ENCODE peak calls at places on chromosomes 7 and 10, in six cellular contexts. G is OCI-LY7; J is foreskin keratinocyte; O is activated CD8-positive, alpha-beta T cell treated with anti-CD3 and anti-CD28 coated beads for 36 hours; L is AG04450; K is fibroblast of mammary gland. U is an unnamed sample.

GRCh38 chr10:124357583-124357930 is 61.2 kb downstream of the OAT start:
- DNase-seq in L (no peak), K (no peak), G (no peak), J (no peak), O (no peak), U (no peak)

GRCh38 chr7:133932591-133932990 is 194.5 kb upstream of the LRGUK start:
- DNase-seq in J (no peak), L (no peak), K (no peak), O (no peak), G (no peak), U (no peak)

GRCh38 chr7:389911-390601 is 100.1 kb downstream of the FOXL3 start:
- DNase-seq in L (no peak), J (no peak), G (no peak), K (no peak), O (no peak), U (no peak)

GRCh38 chr10:21265622-21266021 is 259.9 kb downstream of the SKIDA1 start:
- DNase-seq in K (peak; percentile 78), G (no peak), O (no peak), L (no peak), J (peak; percentile 32), U (no peak)

GRCh38 chr7:121041516-121042148 is 53.1 kb downstream of the CPED1 start:
- DNase-seq in L (no peak), G (no peak), K (peak; percentile 37), J (no peak), O (no peak), U (no peak)

GRCh38 chr10:128211953-128212727 is 85.9 kb upstream of the MKI67 start:
- DNase-seq in L (peak; percentile 2), G (peak; percentile 82), K (peak; percentile 48), J (peak; percentile 54), O (peak; percentile 88), U (peak; percentile 93)

GRCh38 chr10:46558411-46559185 is 2.1 kb upstream of the GPRIN2 start:
- DNase-seq in J (no peak), G (no peak), L (no peak), O (no peak), K (no peak), U (no peak)

GRCh38 chr7:2037301-2037804 is 195.4 kb downstream of the MAD1L1 start:
- DNase-seq in G (no peak), O (peak; percentile 81), L (no peak), K (no peak), J (no peak), U (no peak)

GRCh38 chr7:130022115-130022514 is 29.1 kb downstream of the ZC3HC1 start:
- DNase-seq in G (no peak), L (no peak), K (no peak), J (no peak), O (no peak), U (no peak)

GRCh38 chr7:39073432-39073831 is 95.7 kb downstream of the POU6F2 start:
- DNase-seq in O (no peak), J (no peak), L (no peak), K (no peak), G (no peak), U (no peak)

GRCh38 chr10:92574545-92575377 is 868 bp upstream of the IDE start:
- DNase-seq in O (no peak), L (no peak), J (peak; percentile 59), G (peak; percentile 55), K (peak; percentile 43), U (peak; percentile 46)

GRCh38 chr10:8321990-8322389 is 267.5 kb downstream of the GATA3 start:
- DNase-seq in O (no peak), K (no peak), G (no peak), J (no peak), L (no peak), U (no peak)

GRCh38 chr7:107980171-107980570 is 22.8 kb downstream of the LAMB1 start:
- DNase-seq in K (no peak), L (no peak), O (no peak), G (no peak), J (no peak), U (no peak)

GRCh38 chr7:30694218-30694745 is 12.0 kb upstream of the CRHR2 start:
- DNase-seq in G (no peak), J (no peak), L (no peak), K (no peak), O (no peak), U (no peak)

GRCh38 chr10:128011059-128011979 is 104.4 kb downstream of the PTPRE start:
- DNase-seq in J (no peak), K (peak; percentile 57), L (peak; percentile 16), G (peak; percentile 79), O (peak; percentile 86), U (peak; percentile 92)

GRCh38 chr7:131249003-131249402 is 78.7 kb upstream of the MKLN1 start:
- DNase-seq in O (no peak), L (peak; percentile 92), K (peak; percentile 98), J (peak; percentile 90), G (no peak), U (no peak)

GRCh38 chr10:75202321-75203096 is 8.1 kb upstream of the VDAC2 start:
- DNase-seq in L (no peak), O (no peak), G (no peak), J (peak; percentile 32), K (peak; percentile 72), U (no peak)

GRCh38 chr7:98232799-98233198 is 19.2 kb downstream of the TECPR1 start:
- DNase-seq in K (no peak), L (no peak), J (no peak), G (no peak), O (no peak), U (no peak)

GRCh38 chr10:127873901-127874470 is 18.8 kb downstream of the CLRN3 start:
- DNase-seq in J (no peak), G (no peak), O (no peak), K (no peak), L (no peak), U (no peak)

GRCh38 chr7:99375070-99375807 is 709 bp downstream of the ARPC1B start:
- DNase-seq in J (peak; percentile 75), O (peak; percentile 73), G (peak; percentile 72), K (peak; percentile 65), L (no peak), U (peak; percentile 81)

GRCh38 chr10:72009430-72010081 is 45.4 kb downstream of the CHST3 start:
- DNase-seq in J (peak; percentile 96), G (no peak), K (peak; percentile 98), L (peak; percentile 85), O (no peak), U (no peak)

GRCh38 chr10:43231523-43232078 is 35.3 kb downstream of the RASGEF1A start:
- DNase-seq in G (peak; percentile 78), L (no peak), J (no peak), O (peak; percentile 45), K (no peak), U (no peak)

GRCh38 chr7:138465046-138465445 is 5.0 kb downstream of the TRIM24 start:
- DNase-seq in L (no peak), O (no peak), J (no peak), K (no peak), G (no peak), U (no peak)

GRCh38 chr10:107966817-107967216 is 802.3 kb upstream of the SORCS1 start:
- DNase-seq in G (no peak), K (peak; percentile 51), J (peak; percentile 9), L (no peak), O (no peak), U (no peak)

GRCh38 chr7:44282601-44283171 is 42.7 kb downstream of the CAMK2B start:
- DNase-seq in G (no peak), O (no peak), K (no peak), J (no peak), L (no peak), U (no peak)

GRCh38 chr7:123011766-123012369 is 16.4 kb upstream of the TAS2R16 start:
- DNase-seq in J (no peak), K (no peak), O (no peak), L (no peak), G (no peak), U (no peak)

GRCh38 chr7:96224682-96225081 is 97.2 kb downstream of the SLC25A13 start:
- DNase-seq in L (no peak), G (no peak), K (peak; percentile 25), O (peak; percentile 33), J (no peak), U (peak; percentile 19)

GRCh38 chr7:39240864-39241263 is 263.2 kb downstream of the POU6F2 start:
- DNase-seq in K (no peak), O (no peak), G (no peak), L (no peak), J (no peak), U (no peak)

GRCh38 chr7:106597751-106598619 is 63.0 kb downstream of the CCDC71L start:
- DNase-seq in J (no peak), G (no peak), K (no peak), L (no peak), O (no peak), U (no peak)
- TF ChIP-seq CTCF in J (no peak), G (no peak), K (no peak), L (no peak), O (no peak), U (no peak)

GRCh38 chr7:132654150-132654549 is 77.9 kb upstream of the PLXNA4 start:
- DNase-seq in J (no peak), K (no peak), G (peak; percentile 62), O (peak; percentile 33), L (no peak), U (peak; percentile 59)
- TF ChIP-seq CTCF in J (peak; percentile 29), K (peak; percentile 44), G (peak; percentile 67), O (peak; percentile 35), L (peak; percentile 35), U (peak; percentile 31)

GRCh38 chr7:116524609-116525297 is at the start of gene CAV1:
- DNase-seq in G (no peak), O (peak; percentile 61), K (peak; percentile 96), L (peak; percentile 81), J (peak; percentile 98), U (peak; percentile 42)
- TF ChIP-seq CTCF in G (no peak), O (no peak), K (peak; percentile 34), L (peak; percentile 23), J (peak; percentile 70), U (no peak)

DNA sequence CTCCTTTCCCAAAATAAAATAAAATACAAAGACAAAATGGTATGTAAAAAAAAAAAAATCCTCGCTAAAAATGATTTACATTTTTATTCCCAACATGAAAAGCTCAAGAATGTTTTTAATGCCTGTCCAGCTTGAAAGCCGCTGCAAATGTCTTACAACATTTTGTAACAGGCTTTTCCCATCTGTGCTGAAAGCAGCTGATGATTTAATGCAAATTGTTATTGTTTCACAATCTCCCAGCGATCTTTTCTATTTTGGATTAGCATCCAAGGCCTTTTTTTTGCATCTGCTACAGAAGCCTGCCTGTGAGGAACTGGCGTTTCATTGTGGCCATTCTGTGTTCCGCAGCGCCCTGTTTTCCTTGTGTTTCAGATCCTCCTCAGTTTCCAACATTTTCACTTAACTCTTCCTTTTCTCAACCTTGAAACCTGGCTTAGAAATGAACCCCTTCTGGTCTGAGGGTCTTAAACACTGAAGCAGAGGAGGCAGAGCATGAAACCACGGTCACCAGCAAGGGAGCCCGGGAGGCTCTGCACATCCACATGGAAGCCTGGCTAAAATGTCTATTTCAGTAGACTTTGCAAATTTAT is 712.1 kb downstream of the PARD3 start:
- DNase-seq in G (no peak), J (no peak), O (no peak), K (peak; percentile 92), L (peak; percentile 64), U (no peak)
- TF ChIP-seq CTCF in G (no peak), J (no peak), O (no peak), K (no peak), L (no peak), U (no peak)